ENCODE peak calls at places on chromosomes 11 and 22, in four cellular contexts. One of them, this sample, is unnamed.
A peak's percentile ranks its signal among the peaks of the same experiment; 100 is the strongest.

GRCh38 chr11:41612415-41612814 is 153.0 kb upstream of the LRRC4C start:
- DNase-seq in NCI-H774: no peak
- DNase-seq in ascending aorta: no peak
- DNase-seq in nephron progenitor cell: no peak
- DNase-seq in this sample: no peak

GRCh38 chr22:29988719-29989118 is 91.5 kb upstream of the HORMAD2 start:
- DNase-seq in nephron progenitor cell: no peak
- DNase-seq in ascending aorta: no peak
- DNase-seq in NCI-H774: no peak
- DNase-seq in this sample: no peak

GRCh38 chr11:72643547-72643946 is 30.7 kb downstream of the PDE2A start:
- DNase-seq in ascending aorta: no peak
- DNase-seq in NCI-H774: no peak
- DNase-seq in nephron progenitor cell: no peak
- DNase-seq in this sample: peak; percentile 18

GRCh38 chr11:1442163-1442562 is 44.4 kb downstream of the MOB2 start:
- DNase-seq in nephron progenitor cell: peak; percentile 40
- DNase-seq in NCI-H774: no peak
- DNase-seq in ascending aorta: no peak
- DNase-seq in this sample: no peak

GRCh38 chr11:72735495-72736027 is 16.6 kb downstream of the ARAP1 start:
- DNase-seq in nephron progenitor cell: no peak
- DNase-seq in NCI-H774: no peak
- DNase-seq in ascending aorta: no peak
- DNase-seq in this sample: no peak

GRCh38 chr11:7115775-7116174 is 27.0 kb downstream of the RBMXL2 start:
- DNase-seq in nephron progenitor cell: no peak
- DNase-seq in NCI-H774: no peak
- DNase-seq in ascending aorta: no peak
- DNase-seq in this sample: no peak

GRCh38 chr22:41445171-41446056 is 1.2 kb downstream of the TOB2 start:
- DNase-seq in nephron progenitor cell: peak; percentile 23
- DNase-seq in NCI-H774: no peak
- DNase-seq in ascending aorta: no peak
- DNase-seq in this sample: no peak

GRCh38 chr11:70788247-70789022 is 390.1 kb downstream of the CTTN start:
- DNase-seq in nephron progenitor cell: no peak
- DNase-seq in NCI-H774: no peak
- DNase-seq in ascending aorta: no peak
- DNase-seq in this sample: no peak

GRCh38 chr11:126407101-126407521 is 51.6 kb downstream of the ST3GAL4 start:
- DNase-seq in ascending aorta: no peak
- DNase-seq in nephron progenitor cell: no peak
- DNase-seq in NCI-H774: no peak
- DNase-seq in this sample: no peak

GRCh38 chr11:19102521-19102900 is 14.5 kb upstream of the ZDHHC13 start:
- DNase-seq in NCI-H774: no peak
- DNase-seq in nephron progenitor cell: no peak
- DNase-seq in ascending aorta: no peak
- DNase-seq in this sample: no peak

GRCh38 chr11:64787526-64788320 is 9.4 kb upstream of the SF1 start:
- DNase-seq in NCI-H774: no peak
- DNase-seq in nephron progenitor cell: peak; percentile 76
- DNase-seq in ascending aorta: no peak
- DNase-seq in this sample: no peak

GRCh38 chr22:46612904-46613605 is 7.1 kb upstream of the GRAMD4 start:
- DNase-seq in NCI-H774: no peak
- DNase-seq in ascending aorta: no peak
- DNase-seq in nephron progenitor cell: no peak
- DNase-seq in this sample: no peak

GRCh38 chr11:114278342-114279065 is 17.7 kb upstream of the NNMT start:
- DNase-seq in ascending aorta: no peak
- DNase-seq in NCI-H774: no peak
- DNase-seq in nephron progenitor cell: no peak
- DNase-seq in this sample: no peak

GRCh38 chr11:134273317-134273712 is 2.9 kb upstream of the GLB1L3 start:
- DNase-seq in nephron progenitor cell: no peak
- DNase-seq in NCI-H774: no peak
- DNase-seq in ascending aorta: no peak
- DNase-seq in this sample: no peak

GRCh38 chr11:18312663-18313420 is 9.1 kb downstream of the HPS5 start:
- DNase-seq in ascending aorta: no peak
- DNase-seq in nephron progenitor cell: no peak
- DNase-seq in NCI-H774: no peak
- DNase-seq in this sample: no peak

GRCh38 chr11:75055511-75055910 is 41.2 kb downstream of the OR2AT4 start:
- DNase-seq in ascending aorta: no peak
- DNase-seq in NCI-H774: no peak
- DNase-seq in nephron progenitor cell: no peak
- DNase-seq in this sample: no peak

GRCh38 chr11:79414644-79415317 is 26.0 kb downstream of the TENM4 start:
- DNase-seq in nephron progenitor cell: no peak
- DNase-seq in ascending aorta: no peak
- DNase-seq in NCI-H774: no peak
- DNase-seq in this sample: no peak

GRCh38 chr11:75164318-75164827 is 13.5 kb downstream of the SLCO2B1 start:
- DNase-seq in ascending aorta: no peak
- DNase-seq in nephron progenitor cell: no peak
- DNase-seq in NCI-H774: no peak
- DNase-seq in this sample: no peak

GRCh38 chr22:39500101-39500500 is 2.0 kb upstream of the MIEF1 start:
- DNase-seq in NCI-H774: no peak
- DNase-seq in ascending aorta: no peak
- DNase-seq in nephron progenitor cell: no peak
- DNase-seq in this sample: no peak

GRCh38 chr11:120235024-120235628 is 4.8 kb upstream of the POU2F3 start:
- DNase-seq in ascending aorta: no peak
- DNase-seq in NCI-H774: peak; percentile 59
- DNase-seq in nephron progenitor cell: peak; percentile 78
- DNase-seq in this sample: no peak

GRCh38 chr11:118215262-118215661 is 9.5 kb downstream of the JAML start:
- DNase-seq in ascending aorta: no peak
- DNase-seq in nephron progenitor cell: no peak
- DNase-seq in NCI-H774: no peak
- DNase-seq in this sample: no peak

GRCh38 chr11:105132716-105133511 is 6.7 kb downstream of the CARD18 start:
- DNase-seq in NCI-H774: no peak
- DNase-seq in ascending aorta: no peak
- DNase-seq in nephron progenitor cell: no peak
- DNase-seq in this sample: no peak

GRCh38 chr11:115008774-115009173 is 330.4 kb downstream of the NXPE2 start:
- DNase-seq in ascending aorta: no peak
- DNase-seq in nephron progenitor cell: no peak
- DNase-seq in NCI-H774: no peak
- DNase-seq in this sample: no peak

GRCh38 chr11:74325649-74326645 is 14.5 kb upstream of the P4HA3 start:
- DNase-seq in NCI-H774: no peak
- DNase-seq in nephron progenitor cell: no peak
- DNase-seq in ascending aorta: peak; percentile 86
- DNase-seq in this sample: peak; percentile 75

This sample was measured in thoracic aorta.